ENCODE peak calls at places on chromosomes 5 and 9, in six cellular contexts. S is neural progenitor cell, I is nephron progenitor cell, L is GM12865, O is left ventricle myocardium inferior, Z is neural crest cell. T is an unnamed sample.
A peak's percentile ranks its signal among the peaks of the same experiment; 100 is the strongest.

GRCh38 chr9:136644593-136645342 is 17.9 kb upstream of the EGFL7 start:
- DNase-seq in O (peak; percentile 80), I (peak; percentile 80), S (peak; percentile 82), L (peak; percentile 66), Z (peak; percentile 73), T (no peak)

GRCh38 chr5:9361835-9362234 is 184.0 kb downstream of the SEMA5A start:
- DNase-seq in I (peak; percentile 66), L (peak; percentile 96), Z (peak; percentile 51), S (peak; percentile 86), O (peak; percentile 24), T (no peak)

GRCh38 chr9:37350486-37351190 is 71.9 kb upstream of the GRHPR start:
- DNase-seq in Z (no peak), S (no peak), I (no peak), L (no peak), O (no peak), T (no peak)

GRCh38 chr5:181108578-181109165 is 22.3 kb downstream of the OR2V1 start:
- DNase-seq in O (no peak), Z (no peak), I (no peak), S (no peak), L (no peak), T (no peak)

GRCh38 chr5:82749453-82749852 is 327.7 kb downstream of the TMEM167A start:
- DNase-seq in O (no peak), Z (no peak), I (no peak), L (no peak), S (no peak), T (no peak)

GRCh38 chr9:121567142-121568100 is 67.8 kb upstream of the GGTA1 start:
- DNase-seq in I (peak; percentile 45), L (no peak), S (no peak), O (peak; percentile 25), Z (no peak), T (no peak)

GRCh38 chr9:5630038-5630507 is 1.2 kb downstream of the RIC1 start:
- DNase-seq in L (peak; percentile 43), S (no peak), Z (no peak), O (no peak), I (no peak), T (no peak)

GRCh38 chr5:131355972-131356528 is 92.2 kb downstream of the CDC42SE2 start:
- DNase-seq in O (no peak), I (no peak), Z (no peak), S (no peak), L (no peak), T (no peak)

GRCh38 chr5:58794875-58795274 is 212.0 kb downstream of the RAB3C start:
- DNase-seq in I (no peak), Z (no peak), L (peak; percentile 45), O (no peak), S (no peak), T (no peak)

GRCh38 chr5:137372386-137373160 is 126.6 kb downstream of the SPOCK1 start:
- DNase-seq in O (no peak), L (no peak), I (no peak), S (no peak), Z (no peak), T (no peak)

GRCh38 chr5:171418982-171419662 is at the start of gene FGF18:
- DNase-seq in O (peak; percentile 62), I (peak; percentile 77), S (peak; percentile 91), L (peak; percentile 58), Z (peak; percentile 60), T (peak; percentile 46)

GRCh38 chr5:138663009-138663408 is 87.8 kb upstream of the HSPA9 start:
- DNase-seq in L (peak; percentile 19), Z (no peak), I (no peak), S (no peak), O (no peak), T (no peak)

GRCh38 chr9:121454972-121455371 is 44.7 kb downstream of the GGTA1 start:
- DNase-seq in O (no peak), L (no peak), S (no peak), I (no peak), Z (no peak), T (no peak)

GRCh38 chr9:81754245-81754644 is 64.9 kb upstream of the TLE1 start:
- DNase-seq in S (no peak), L (no peak), Z (no peak), I (no peak), O (no peak), T (no peak)

GRCh38 chr9:121295662-121296191 is 27.8 kb downstream of the GSN start:
- DNase-seq in Z (no peak), O (no peak), I (no peak), L (no peak), S (no peak), T (no peak)

GRCh38 chr9:117403848-117404247 is 11.0 kb downstream of the ASTN2 start:
- DNase-seq in O (no peak), I (no peak), Z (no peak), S (no peak), L (no peak), T (no peak)

GRCh38 chr5:140561753-140562523 is 2.5 kb downstream of the APBB3 start:
- DNase-seq in Z (no peak), O (no peak), I (no peak), L (no peak), S (no peak), T (no peak)

GRCh38 chr5:124511791-124512190 is 234.6 kb downstream of the ZNF608 start:
- DNase-seq in I (no peak), Z (no peak), L (no peak), O (no peak), S (no peak), T (no peak)

GRCh38 chr5:137617806-137618205 is 118.1 kb downstream of the KLHL3 start:
- DNase-seq in S (no peak), I (no peak), Z (no peak), O (no peak), L (no peak), T (no peak)

GRCh38 chr5:3600106-3600997 is 4.7 kb downstream of the IRX1 start:
- DNase-seq in O (no peak), I (peak; percentile 82), Z (no peak), S (peak; percentile 88), L (no peak), T (no peak)

GRCh38 chr9:109198736-109199384 is 31.8 kb upstream of the FRRS1L start:
- DNase-seq in Z (no peak), L (no peak), I (no peak), S (peak; percentile 22), O (no peak), T (no peak)
- TF ChIP-seq CTCF in Z (no peak), L (peak; percentile 6), I (no peak), S (peak; percentile 39), O (no peak), T (no peak)

DNA sequence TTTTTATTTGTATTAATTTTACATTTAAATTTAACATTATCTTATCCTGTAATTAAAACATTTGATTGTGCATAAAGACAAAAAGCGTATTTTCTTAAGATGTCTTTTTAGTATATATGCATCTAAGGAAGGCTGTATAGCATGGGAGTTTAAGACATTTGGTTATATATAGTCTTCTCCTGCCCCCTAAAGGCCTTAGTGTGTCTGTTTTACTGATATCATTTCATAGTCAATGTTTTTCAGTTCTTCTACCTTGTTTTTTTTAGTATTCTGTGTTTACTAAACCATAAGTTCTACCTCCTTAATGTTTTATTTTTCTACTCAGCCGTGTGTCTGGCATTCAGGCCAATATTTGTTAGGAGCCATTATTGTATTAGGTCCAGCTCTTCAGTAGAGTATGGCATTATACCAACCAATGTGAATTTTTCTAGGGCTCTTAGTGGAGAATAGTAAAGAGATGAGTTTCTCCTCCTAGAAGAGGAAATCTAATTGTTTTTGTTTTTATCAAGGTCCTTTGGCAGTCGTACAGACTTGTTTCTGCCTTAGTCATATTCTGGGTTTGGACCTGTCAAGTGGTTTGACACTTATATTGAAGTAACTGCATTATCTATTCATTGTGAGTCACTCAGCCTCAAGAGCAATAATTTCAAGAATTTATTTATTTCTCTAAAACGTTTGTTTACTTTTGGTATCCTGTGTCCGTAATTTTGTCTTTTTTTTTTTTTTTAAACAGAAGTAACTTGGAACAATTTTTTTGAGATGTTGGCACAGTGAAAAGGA is 74.8 kb downstream of the SLF1 start:
- DNase-seq in S (peak; percentile 40), L (peak; percentile 36), O (no peak), I (no peak), Z (no peak), T (peak; percentile 67)
- TF ChIP-seq CTCF in S (peak; percentile 53), L (peak; percentile 19), O (peak; percentile 56), I (peak; percentile 37), Z (peak; percentile 64), T (peak; percentile 38)

GRCh38 chr5:95892784-95893354 is 68.8 kb downstream of the ELL2 start:
- DNase-seq in Z (no peak), L (peak; percentile 67), O (no peak), I (no peak), S (peak; percentile 42), T (no peak)
- TF ChIP-seq CTCF in Z (peak; percentile 58), L (peak; percentile 40), O (peak; percentile 59), I (peak; percentile 23), S (peak; percentile 56), T (peak; percentile 37)

GRCh38 chr5:16913187-16913839 is 22.8 kb downstream of the MYO10 start:
- DNase-seq in S (no peak), I (no peak), L (no peak), Z (no peak), O (no peak), T (no peak)
- TF ChIP-seq CTCF in S (no peak), I (no peak), L (no peak), Z (no peak), O (no peak), T (no peak)

GRCh38 chr5:72320022-72320898 is at the start of the genes MRPS27 and PTCD2:
- DNase-seq in L (peak; percentile 100), S (peak; percentile 99), I (peak; percentile 94), Z (peak; percentile 90), O (peak; percentile 96), T (peak; percentile 98)
- TF ChIP-seq CTCF in L (peak; percentile 25), S (peak; percentile 41), I (no peak), Z (peak; percentile 53), O (peak; percentile 22), T (peak; percentile 23)

GRCh38 chr9:128438343-128439109 is 17.3 kb upstream of the ODF2 start:
- DNase-seq in Z (peak; percentile 93), L (peak; percentile 77), S (peak; percentile 90), O (peak; percentile 87), I (peak; percentile 95), T (no peak)
- TF ChIP-seq CTCF in Z (peak; percentile 92), L (peak; percentile 97), S (peak; percentile 88), O (peak; percentile 97), I (peak; percentile 93), T (peak; percentile 96)

GRCh38 chr5:81513982-81514381 is 120.0 kb upstream of the ACOT12 start:
- DNase-seq in O (no peak), L (no peak), Z (no peak), I (no peak), S (no peak), T (no peak)
- TF ChIP-seq CTCF in O (peak; percentile 21), L (peak; percentile 4), Z (peak; percentile 38), I (no peak), S (peak; percentile 15), T (peak; percentile 4)

DNA sequence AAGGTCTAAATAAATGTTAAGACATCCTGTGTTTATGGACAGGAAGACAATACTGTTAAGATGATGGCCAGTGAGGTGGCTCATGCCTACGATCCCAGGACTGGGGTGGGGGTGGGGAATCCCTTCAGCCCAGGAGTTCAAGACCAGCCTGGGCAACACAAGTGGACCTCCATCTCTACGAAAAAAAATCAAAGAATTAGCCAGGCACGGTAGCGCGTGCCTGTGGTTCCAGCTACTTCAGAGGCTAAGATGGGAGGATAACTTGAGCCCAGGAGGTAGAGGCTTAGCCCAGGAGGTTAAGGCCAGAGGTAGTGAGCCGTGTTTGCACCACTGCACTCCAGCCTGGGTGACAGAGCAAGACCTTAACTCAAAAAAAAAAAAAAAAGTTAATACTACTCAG is 5.3 kb downstream of the ROR2 start:
- DNase-seq in O (no peak), Z (no peak), S (no peak), L (no peak), I (no peak), T (no peak)
- TF ChIP-seq CTCF in O (no peak), Z (no peak), S (no peak), L (no peak), I (no peak), T (no peak)

GRCh38 chr5:120151181-120151580 is 312.9 kb upstream of the PRR16 start:
- DNase-seq in S (no peak), L (no peak), I (no peak), O (no peak), Z (no peak), T (no peak)
- TF ChIP-seq CTCF in S (no peak), L (no peak), I (no peak), O (no peak), Z (no peak), T (no peak)

T was measured in AG09319.